ENCODE peak calls at places on chromosome 20, in six cellular contexts. One of them, this sample, is unnamed. For H3K4me1, the result is how much of the 10 kb centered on the place peaks cover.

GRCh38 chr20:20732641-20733040 is 20.2 kb upstream of the RALGAPA2 start:
- DNase-seq in CD8-positive, alpha-beta memory T cell: no peak
- DNase-seq in neuronal stem cell: no peak
- DNase-seq in tibial nerve: no peak
- DNase-seq in uterus: no peak
- DNase-seq in adrenal gland: no peak
- DNase-seq in this sample: no peak

GRCh38 chr20:58523072-58523681 is 8.0 kb upstream of the APCDD1L start:
- DNase-seq in CD8-positive, alpha-beta memory T cell: no peak
- DNase-seq in neuronal stem cell: peak
- DNase-seq in tibial nerve: no peak
- DNase-seq in uterus: no peak
- DNase-seq in adrenal gland: no peak
- DNase-seq in this sample: no peak

GRCh38 chr20:59137532-59137931 is 26.1 kb upstream of the ZNF831 start:
- DNase-seq in CD8-positive, alpha-beta memory T cell: no peak
- DNase-seq in neuronal stem cell: no peak
- DNase-seq in tibial nerve: no peak
- DNase-seq in uterus: no peak
- DNase-seq in adrenal gland: no peak
- DNase-seq in this sample: no peak

GRCh38 chr20:44684047-44684965 is 30.9 kb upstream of the CCN5 start:
- DNase-seq in CD8-positive, alpha-beta memory T cell: no peak
- DNase-seq in neuronal stem cell: no peak
- DNase-seq in tibial nerve: no peak
- DNase-seq in uterus: no peak
- DNase-seq in adrenal gland: peak
- DNase-seq in this sample: no peak

GRCh38 chr20:57289401-57290177 is 23.1 kb upstream of the BMP7 start:
- DNase-seq in CD8-positive, alpha-beta memory T cell: no peak
- DNase-seq in neuronal stem cell: no peak
- DNase-seq in tibial nerve: no peak
- DNase-seq in uterus: no peak
- DNase-seq in adrenal gland: no peak
- DNase-seq in this sample: no peak

GRCh38 chr20:34689486-34689885 is 12.6 kb upstream of the PIGU start:
- DNase-seq in CD8-positive, alpha-beta memory T cell: no peak
- DNase-seq in neuronal stem cell: no peak
- DNase-seq in tibial nerve: no peak
- DNase-seq in uterus: no peak
- DNase-seq in adrenal gland: no peak
- DNase-seq in this sample: no peak

GRCh38 chr20:37405351-37405897 is 59.5 kb downstream of the SRC start:
- DNase-seq in CD8-positive, alpha-beta memory T cell: no peak
- DNase-seq in neuronal stem cell: no peak
- DNase-seq in tibial nerve: no peak
- DNase-seq in uterus: no peak
- DNase-seq in adrenal gland: no peak
- DNase-seq in this sample: no peak

GRCh38 chr20:2032168-2032567 is 38.3 kb upstream of the PDYN start:
- DNase-seq in CD8-positive, alpha-beta memory T cell: no peak
- DNase-seq in neuronal stem cell: peak
- DNase-seq in tibial nerve: no peak
- DNase-seq in uterus: no peak
- DNase-seq in adrenal gland: no peak
- DNase-seq in this sample: no peak

GRCh38 chr20:3632311-3633004 is 30.7 kb downstream of the GFRA4 start:
- DNase-seq in CD8-positive, alpha-beta memory T cell: no peak
- DNase-seq in neuronal stem cell: no peak
- DNase-seq in tibial nerve: no peak
- DNase-seq in uterus: no peak
- DNase-seq in adrenal gland: no peak
- DNase-seq in this sample: no peak

GRCh38 chr20:57907131-57908083 is 197.6 kb upstream of the PMEPA1 start:
- DNase-seq in CD8-positive, alpha-beta memory T cell: no peak
- DNase-seq in neuronal stem cell: no peak
- DNase-seq in tibial nerve: no peak
- DNase-seq in uterus: no peak
- DNase-seq in adrenal gland: no peak
- DNase-seq in this sample: no peak

GRCh38 chr20:33370296-33370695 is 31.0 kb downstream of the CDK5RAP1 start:
- DNase-seq in CD8-positive, alpha-beta memory T cell: peak
- DNase-seq in neuronal stem cell: no peak
- DNase-seq in tibial nerve: no peak
- DNase-seq in uterus: no peak
- DNase-seq in adrenal gland: peak
- DNase-seq in this sample: peak

GRCh38 chr20:44990425-44990824 is 24.1 kb downstream of the STK4 start:
- DNase-seq in CD8-positive, alpha-beta memory T cell: no peak
- DNase-seq in neuronal stem cell: no peak
- DNase-seq in tibial nerve: no peak
- DNase-seq in uterus: no peak
- DNase-seq in adrenal gland: no peak
- DNase-seq in this sample: no peak

GRCh38 chr20:4519530-4519929 is 202.2 kb upstream of the PRND start:
- DNase-seq in CD8-positive, alpha-beta memory T cell: no peak
- DNase-seq in neuronal stem cell: peak
- DNase-seq in tibial nerve: no peak
- DNase-seq in uterus: no peak
- DNase-seq in adrenal gland: no peak
- DNase-seq in this sample: no peak

GRCh38 chr20:34663213-34663943 is 13.5 kb downstream of the PIGU start:
- DNase-seq in CD8-positive, alpha-beta memory T cell: no peak
- DNase-seq in neuronal stem cell: no peak
- DNase-seq in tibial nerve: no peak
- DNase-seq in uterus: no peak
- DNase-seq in adrenal gland: no peak
- DNase-seq in this sample: no peak

GRCh38 chr20:59828478-59829414 is 104.7 kb downstream of the SYCP2 start:
- DNase-seq in CD8-positive, alpha-beta memory T cell: no peak
- DNase-seq in neuronal stem cell: no peak
- DNase-seq in tibial nerve: no peak
- DNase-seq in uterus: no peak
- DNase-seq in adrenal gland: no peak
- DNase-seq in this sample: no peak

GRCh38 chr20:38137441-38138037 is 27.5 kb downstream of the TGM2 start:
- DNase-seq in CD8-positive, alpha-beta memory T cell: no peak
- DNase-seq in neuronal stem cell: no peak
- DNase-seq in tibial nerve: no peak
- DNase-seq in uterus: no peak
- DNase-seq in adrenal gland: no peak
- DNase-seq in this sample: no peak

GRCh38 chr20:56345911-56346310 is 12.9 kb upstream of the FAM210B start:
- DNase-seq in CD8-positive, alpha-beta memory T cell: no peak
- DNase-seq in neuronal stem cell: no peak
- DNase-seq in tibial nerve: no peak
- DNase-seq in uterus: no peak
- DNase-seq in adrenal gland: no peak
- DNase-seq in this sample: no peak

GRCh38 chr20:57986776-57987175 is 241.7 kb downstream of the ANKRD60 start:
- DNase-seq in CD8-positive, alpha-beta memory T cell: no peak
- DNase-seq in neuronal stem cell: no peak
- DNase-seq in tibial nerve: no peak
- DNase-seq in uterus: no peak
- DNase-seq in adrenal gland: no peak
- DNase-seq in this sample: no peak

GRCh38 chr20:1844723-1845523 is 50.3 kb upstream of the SIRPA start:
- DNase-seq in CD8-positive, alpha-beta memory T cell: no peak
- DNase-seq in neuronal stem cell: no peak
- DNase-seq in tibial nerve: peak
- DNase-seq in uterus: no peak
- DNase-seq in adrenal gland: peak
- DNase-seq in this sample: no peak

GRCh38 chr20:61387204-61387958 is 135.3 kb downstream of the CDH4 start:
- DNase-seq in CD8-positive, alpha-beta memory T cell: no peak
- DNase-seq in neuronal stem cell: no peak
- DNase-seq in tibial nerve: no peak
- DNase-seq in uterus: no peak
- DNase-seq in adrenal gland: no peak
- DNase-seq in this sample: no peak

GRCh38 chr20:6140947-6141346 is 18.1 kb upstream of the FERMT1 start:
- DNase-seq in CD8-positive, alpha-beta memory T cell: no peak
- DNase-seq in neuronal stem cell: no peak
- DNase-seq in tibial nerve: no peak
- DNase-seq in uterus: no peak
- DNase-seq in adrenal gland: no peak
- DNase-seq in this sample: no peak

GRCh38 chr20:50281831-50282591 is 91.4 kb downstream of the CEBPB start:
- DNase-seq in CD8-positive, alpha-beta memory T cell: no peak
- DNase-seq in neuronal stem cell: no peak
- DNase-seq in tibial nerve: no peak
- DNase-seq in uterus: no peak
- DNase-seq in adrenal gland: no peak
- DNase-seq in this sample: no peak

GRCh38 chr20:30502670-30503069 is 754.8 kb upstream of the DEFB115 start:
- DNase-seq in CD8-positive, alpha-beta memory T cell: no peak
- DNase-seq in neuronal stem cell: no peak
- DNase-seq in tibial nerve: no peak
- DNase-seq in uterus: no peak
- DNase-seq in adrenal gland: no peak
- DNase-seq in this sample: no peak

GRCh38 chr20:4091332-4092135 is 76.2 kb upstream of the RNF24 start:
- DNase-seq in CD8-positive, alpha-beta memory T cell: peak
- DNase-seq in neuronal stem cell: peak
- DNase-seq in tibial nerve: peak
- DNase-seq in uterus: peak
- DNase-seq in adrenal gland: peak
- DNase-seq in this sample: peak

GRCh38 chr20:38222231-38222922 is 38.2 kb downstream of the KIAA1755 start:
- DNase-seq in CD8-positive, alpha-beta memory T cell: peak
- DNase-seq in neuronal stem cell: peak
- DNase-seq in tibial nerve: peak
- DNase-seq in uterus: peak
- DNase-seq in adrenal gland: peak
- DNase-seq in this sample: peak

GRCh38 chr20:15656124-15656523 is 917.1 kb downstream of the KIF16B start:
- DNase-seq in CD8-positive, alpha-beta memory T cell: no peak
- DNase-seq in neuronal stem cell: no peak
- DNase-seq in tibial nerve: no peak
- DNase-seq in uterus: no peak
- DNase-seq in adrenal gland: no peak
- DNase-seq in this sample: no peak

DNA sequence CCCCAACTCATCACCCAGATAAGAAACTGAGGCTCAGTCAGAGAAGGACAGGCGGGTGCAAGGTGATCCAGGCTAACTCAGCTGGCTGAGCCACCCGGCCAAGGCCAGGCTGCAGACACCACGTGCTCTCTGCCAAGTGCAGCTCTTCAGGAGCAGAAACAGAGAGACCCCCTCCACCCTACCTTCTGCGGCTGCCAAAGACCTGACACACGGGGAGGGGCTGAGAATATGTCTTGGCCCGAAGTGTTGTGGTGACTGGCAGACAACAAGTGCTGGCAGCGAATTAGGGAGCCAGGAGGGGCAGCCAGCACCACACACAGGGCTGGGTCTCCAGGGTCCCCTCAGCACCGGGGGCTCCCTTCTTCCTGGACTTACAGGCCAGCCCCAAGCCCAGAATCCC is 22.5 kb downstream of the PREX1 start:
- DNase-seq in CD8-positive, alpha-beta memory T cell: no peak
- DNase-seq in neuronal stem cell: no peak
- DNase-seq in tibial nerve: no peak
- DNase-seq in uterus: no peak
- DNase-seq in adrenal gland: no peak
- DNase-seq in this sample: no peak
- H3K4me1 ChIP-seq in CD8-positive, alpha-beta memory T cell: under half
- H3K4me1 ChIP-seq in neuronal stem cell: under half
- H3K4me1 ChIP-seq in tibial nerve: under half
- H3K4me1 ChIP-seq in uterus: under half
- H3K4me1 ChIP-seq in adrenal gland: under half
- H3K4me1 ChIP-seq in this sample: half or more

GRCh38 chr20:17682103-17682888 is at the start of gene RRBP1:
- DNase-seq in CD8-positive, alpha-beta memory T cell: peak
- DNase-seq in neuronal stem cell: peak
- DNase-seq in tibial nerve: peak
- DNase-seq in uterus: peak
- DNase-seq in adrenal gland: peak
- DNase-seq in this sample: peak
- H3K4me3 ChIP-seq in CD8-positive, alpha-beta memory T cell: peak
- H3K4me3 ChIP-seq in neuronal stem cell: peak
- H3K4me3 ChIP-seq in tibial nerve: peak
- H3K4me3 ChIP-seq in uterus: peak
- H3K4me3 ChIP-seq in adrenal gland: peak
- H3K4me3 ChIP-seq in this sample: peak

GRCh38 chr20:63033635-63034510 is 27.1 kb upstream of the BHLHE23 start:
- DNase-seq in CD8-positive, alpha-beta memory T cell: no peak
- DNase-seq in neuronal stem cell: no peak
- DNase-seq in tibial nerve: no peak
- DNase-seq in uterus: no peak
- DNase-seq in adrenal gland: no peak
- DNase-seq in this sample: no peak

GRCh38 chr20:63035284-63036185 is 28.8 kb upstream of the BHLHE23 start:
- DNase-seq in CD8-positive, alpha-beta memory T cell: no peak
- DNase-seq in neuronal stem cell: no peak
- DNase-seq in tibial nerve: no peak
- DNase-seq in uterus: no peak
- DNase-seq in adrenal gland: no peak
- DNase-seq in this sample: no peak

GRCh38 chr20:63031251-63032014 is 24.7 kb upstream of the BHLHE23 start:
- DNase-seq in CD8-positive, alpha-beta memory T cell: no peak
- DNase-seq in neuronal stem cell: no peak
- DNase-seq in tibial nerve: no peak
- DNase-seq in uterus: no peak
- DNase-seq in adrenal gland: no peak
- DNase-seq in this sample: no peak

GRCh38 chr20:63032026-63032800 is 25.4 kb upstream of the BHLHE23 start:
- DNase-seq in CD8-positive, alpha-beta memory T cell: no peak
- DNase-seq in neuronal stem cell: no peak
- DNase-seq in tibial nerve: no peak
- DNase-seq in uterus: no peak
- DNase-seq in adrenal gland: no peak
- DNase-seq in this sample: no peak

GRCh38 chr20:63032861-63033634 is 26.3 kb upstream of the BHLHE23 start:
- DNase-seq in CD8-positive, alpha-beta memory T cell: no peak
- DNase-seq in neuronal stem cell: no peak
- DNase-seq in tibial nerve: no peak
- DNase-seq in uterus: no peak
- DNase-seq in adrenal gland: no peak
- DNase-seq in this sample: no peak
- H3K27ac ChIP-seq in CD8-positive, alpha-beta memory T cell: no peak
- H3K27ac ChIP-seq in neuronal stem cell: no peak
- H3K27ac ChIP-seq in tibial nerve: no peak
- H3K27ac ChIP-seq in uterus: no peak
- H3K27ac ChIP-seq in adrenal gland: no peak
- H3K27ac ChIP-seq in this sample: no peak

DNA sequence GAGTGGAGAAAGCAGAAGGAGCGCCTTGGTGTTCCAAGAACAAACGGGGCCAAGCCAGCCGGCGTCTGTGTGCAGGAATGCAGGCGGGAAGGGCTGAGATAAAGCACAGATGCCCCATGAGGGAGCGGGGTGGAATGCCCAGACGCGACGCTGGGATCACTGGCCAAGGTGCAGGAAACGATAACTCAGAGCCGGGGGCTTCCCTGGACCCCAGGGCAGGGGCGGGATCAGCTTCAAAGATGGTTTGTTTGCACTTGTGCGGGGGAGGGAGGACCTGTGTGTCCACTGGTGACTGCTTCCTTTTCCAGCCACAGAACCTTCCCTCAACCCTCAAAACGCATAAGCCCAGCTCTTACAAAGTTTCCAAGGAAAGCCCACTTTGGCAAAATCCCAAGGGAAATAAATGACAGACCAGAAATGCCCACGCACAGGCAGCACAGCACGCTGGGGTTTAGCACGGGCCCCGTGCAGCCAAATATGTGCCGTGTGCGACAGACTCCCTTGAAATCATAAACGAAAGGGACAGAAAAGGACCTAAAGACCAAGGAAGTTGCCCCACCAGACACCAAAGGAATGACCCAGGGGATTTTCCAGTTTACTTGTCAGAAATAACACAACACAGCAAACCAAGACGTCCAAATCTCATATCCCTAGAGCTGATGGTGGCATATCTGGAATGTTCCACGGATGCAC is 113.9 kb downstream of the NFATC2 start:
- DNase-seq in CD8-positive, alpha-beta memory T cell: no peak
- DNase-seq in neuronal stem cell: no peak
- DNase-seq in tibial nerve: peak
- DNase-seq in uterus: peak
- DNase-seq in adrenal gland: no peak
- DNase-seq in this sample: no peak
- H3K4me1 ChIP-seq in CD8-positive, alpha-beta memory T cell: half or more
- H3K4me1 ChIP-seq in neuronal stem cell: under half
- H3K4me1 ChIP-seq in tibial nerve: under half
- H3K4me1 ChIP-seq in uterus: under half
- H3K4me1 ChIP-seq in adrenal gland: under half
- H3K4me1 ChIP-seq in this sample: under half

This sample was measured in CD8-positive, alpha-beta T cell.